ENCODE peak calls at places on chromosome 11, in five cellular contexts. One of them, this sample, is unnamed. For H3K4me1, the result is how much of the 10 kb centered on the place peaks cover.

GRCh38 chr11:44029507-44029845 is 18.3 kb upstream of the ACCSL start:
- DNase-seq in GM23338: no peak
- DNase-seq in adrenal gland: no peak
- DNase-seq in pancreas: no peak
- DNase-seq in esophagus muscularis mucosa: peak
- DNase-seq in this sample: no peak

GRCh38 chr11:130157840-130158239 is 1.7 kb upstream of the ST14 start:
- DNase-seq in GM23338: no peak
- DNase-seq in adrenal gland: no peak
- DNase-seq in pancreas: no peak
- DNase-seq in esophagus muscularis mucosa: no peak
- DNase-seq in this sample: no peak

GRCh38 chr11:17528181-17528691 is 16.0 kb downstream of the USH1C start:
- DNase-seq in GM23338: peak
- DNase-seq in adrenal gland: peak
- DNase-seq in pancreas: peak
- DNase-seq in esophagus muscularis mucosa: no peak
- DNase-seq in this sample: peak

GRCh38 chr11:6402561-6402981 is 12.3 kb downstream of the SMPD1 start:
- DNase-seq in GM23338: no peak
- DNase-seq in adrenal gland: no peak
- DNase-seq in pancreas: no peak
- DNase-seq in esophagus muscularis mucosa: no peak
- DNase-seq in this sample: no peak

GRCh38 chr11:124581817-124582216 is 12.0 kb downstream of the OR8A1 start:
- DNase-seq in GM23338: no peak
- DNase-seq in adrenal gland: no peak
- DNase-seq in pancreas: no peak
- DNase-seq in esophagus muscularis mucosa: no peak
- DNase-seq in this sample: no peak

GRCh38 chr11:117183724-117184349 is 5.3 kb downstream of the SIDT2 start:
- DNase-seq in GM23338: no peak
- DNase-seq in adrenal gland: no peak
- DNase-seq in pancreas: peak
- DNase-seq in esophagus muscularis mucosa: no peak
- DNase-seq in this sample: no peak

GRCh38 chr11:26951849-26952515 is 41.9 kb upstream of the FIBIN start:
- DNase-seq in GM23338: peak
- DNase-seq in adrenal gland: no peak
- DNase-seq in pancreas: no peak
- DNase-seq in esophagus muscularis mucosa: no peak
- DNase-seq in this sample: no peak

GRCh38 chr11:124339671-124340447 is 19.9 kb upstream of the OR8D2 start:
- DNase-seq in GM23338: no peak
- DNase-seq in adrenal gland: no peak
- DNase-seq in pancreas: no peak
- DNase-seq in esophagus muscularis mucosa: no peak
- DNase-seq in this sample: no peak

GRCh38 chr11:45659818-45660160 is 5.6 kb downstream of the CHST1 start:
- DNase-seq in GM23338: no peak
- DNase-seq in adrenal gland: no peak
- DNase-seq in pancreas: no peak
- DNase-seq in esophagus muscularis mucosa: no peak
- DNase-seq in this sample: no peak

GRCh38 chr11:47078751-47079524 is 97.7 kb downstream of the ARFGAP2 start:
- DNase-seq in GM23338: no peak
- DNase-seq in adrenal gland: no peak
- DNase-seq in pancreas: no peak
- DNase-seq in esophagus muscularis mucosa: no peak
- DNase-seq in this sample: no peak

GRCh38 chr11:65710424-65710823 is 1.6 kb upstream of the KAT5 start:
- DNase-seq in GM23338: no peak
- DNase-seq in adrenal gland: no peak
- DNase-seq in pancreas: no peak
- DNase-seq in esophagus muscularis mucosa: no peak
- DNase-seq in this sample: no peak

GRCh38 chr11:99019676-99020075 is 1.1 kb upstream of the CNTN5 start:
- DNase-seq in GM23338: no peak
- DNase-seq in adrenal gland: no peak
- DNase-seq in pancreas: no peak
- DNase-seq in esophagus muscularis mucosa: no peak
- DNase-seq in this sample: no peak

GRCh38 chr11:83982825-83983224 is 696.7 kb upstream of the CCDC90B start:
- DNase-seq in GM23338: no peak
- DNase-seq in adrenal gland: no peak
- DNase-seq in pancreas: no peak
- DNase-seq in esophagus muscularis mucosa: no peak
- DNase-seq in this sample: no peak

GRCh38 chr11:113977701-113978100 is 2.8 kb downstream of the HTR3A start:
- DNase-seq in GM23338: no peak
- DNase-seq in adrenal gland: no peak
- DNase-seq in pancreas: no peak
- DNase-seq in esophagus muscularis mucosa: no peak
- DNase-seq in this sample: no peak

GRCh38 chr11:94002226-94002625 is 18.9 kb upstream of the HEPHL1 start:
- DNase-seq in GM23338: no peak
- DNase-seq in adrenal gland: no peak
- DNase-seq in pancreas: no peak
- DNase-seq in esophagus muscularis mucosa: no peak
- DNase-seq in this sample: no peak

GRCh38 chr11:35245786-35246185 is 106.8 kb downstream of the CD44 start:
- DNase-seq in GM23338: no peak
- DNase-seq in adrenal gland: no peak
- DNase-seq in pancreas: no peak
- DNase-seq in esophagus muscularis mucosa: no peak
- DNase-seq in this sample: no peak

GRCh38 chr11:120805960-120806555 is 217.8 kb upstream of the TBCEL start:
- DNase-seq in GM23338: no peak
- DNase-seq in adrenal gland: no peak
- DNase-seq in pancreas: no peak
- DNase-seq in esophagus muscularis mucosa: no peak
- DNase-seq in this sample: no peak

GRCh38 chr11:71286701-71287643 is 34.6 kb upstream of the SHANK2 start:
- DNase-seq in GM23338: no peak
- DNase-seq in adrenal gland: peak
- DNase-seq in pancreas: peak
- DNase-seq in esophagus muscularis mucosa: no peak
- DNase-seq in this sample: no peak

GRCh38 chr11:8928981-8929615 is 3.6 kb downstream of the C11orf16 start:
- DNase-seq in GM23338: no peak
- DNase-seq in adrenal gland: no peak
- DNase-seq in pancreas: no peak
- DNase-seq in esophagus muscularis mucosa: peak
- DNase-seq in this sample: no peak

GRCh38 chr11:110131386-110132123 is 38.4 kb downstream of the ZC3H12C start:
- DNase-seq in GM23338: peak
- DNase-seq in adrenal gland: no peak
- DNase-seq in pancreas: no peak
- DNase-seq in esophagus muscularis mucosa: no peak
- DNase-seq in this sample: no peak

GRCh38 chr11:62195945-62196344 is 5.9 kb downstream of the SCGB1D1 start:
- DNase-seq in GM23338: peak
- DNase-seq in adrenal gland: no peak
- DNase-seq in pancreas: no peak
- DNase-seq in esophagus muscularis mucosa: no peak
- DNase-seq in this sample: no peak

GRCh38 chr11:62190011-62190410 is at the start of gene SCGB1D1:
- DNase-seq in GM23338: no peak
- DNase-seq in adrenal gland: no peak
- DNase-seq in pancreas: no peak
- DNase-seq in esophagus muscularis mucosa: no peak
- DNase-seq in this sample: no peak

DNA sequence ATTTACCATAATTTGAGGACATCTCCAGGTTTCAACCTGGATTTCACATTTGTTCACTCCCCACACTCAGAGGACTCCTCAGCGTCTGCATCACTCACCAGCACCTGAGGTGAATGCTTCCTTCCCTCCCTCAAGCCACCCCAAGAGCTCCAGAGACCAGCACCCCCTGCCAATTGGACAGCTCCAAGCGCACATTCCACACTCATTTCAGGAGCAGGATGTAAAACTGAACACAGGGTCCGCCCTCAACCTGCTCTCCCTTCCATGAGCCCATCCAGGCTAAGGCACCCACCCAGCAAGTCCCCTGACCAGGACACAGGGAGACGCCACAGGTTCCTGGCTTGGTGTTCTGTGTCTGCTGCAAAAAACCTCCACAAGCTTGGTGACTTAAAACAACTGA is 3.9 kb downstream of the SCGB1D1 start:
- DNase-seq in GM23338: peak
- DNase-seq in adrenal gland: no peak
- DNase-seq in pancreas: no peak
- DNase-seq in esophagus muscularis mucosa: no peak
- DNase-seq in this sample: no peak
- H3K4me1 ChIP-seq in GM23338: under half
- H3K4me1 ChIP-seq in adrenal gland: under half
- H3K4me1 ChIP-seq in pancreas: under half
- H3K4me1 ChIP-seq in esophagus muscularis mucosa: under half
- H3K4me1 ChIP-seq in this sample: under half

DNA sequence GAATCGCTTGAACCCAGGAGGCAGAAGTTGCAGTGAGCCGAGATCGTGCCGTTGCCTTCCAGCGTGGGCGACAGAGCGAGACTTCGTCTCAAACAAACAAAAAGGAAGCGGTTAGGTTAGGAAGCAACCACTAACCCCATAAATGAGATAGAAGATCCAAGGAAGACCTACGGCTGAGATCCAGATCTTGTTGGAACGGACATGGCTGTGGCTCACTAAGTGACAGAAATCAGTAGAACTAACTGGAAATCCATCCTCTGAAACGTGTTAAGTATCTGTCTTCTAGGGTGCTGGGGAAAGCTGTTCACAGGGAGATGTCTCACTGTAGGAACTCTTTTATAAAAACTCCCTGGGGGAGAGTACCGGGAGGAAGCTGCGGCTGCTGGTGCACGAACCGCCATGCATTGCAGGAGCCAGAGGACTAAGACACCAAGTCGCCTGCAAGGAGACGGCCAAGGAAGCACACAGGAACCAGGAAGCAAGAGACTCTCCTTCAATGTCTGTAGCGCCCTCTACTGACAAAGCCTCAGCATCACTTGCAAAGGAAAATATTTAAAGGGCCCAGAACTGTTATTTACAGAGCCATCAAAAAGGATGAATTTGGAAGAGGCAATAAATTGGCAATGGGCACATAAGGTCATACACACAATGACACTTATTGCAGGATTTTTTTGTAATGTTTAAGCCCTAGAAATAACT is 16.9 kb upstream of the SPTY2D1 start:
- DNase-seq in GM23338: peak
- DNase-seq in adrenal gland: peak
- DNase-seq in pancreas: peak
- DNase-seq in esophagus muscularis mucosa: no peak
- DNase-seq in this sample: peak
- H3K4me3 ChIP-seq in GM23338: no peak
- H3K4me3 ChIP-seq in adrenal gland: no peak
- H3K4me3 ChIP-seq in pancreas: no peak
- H3K4me3 ChIP-seq in esophagus muscularis mucosa: no peak
- H3K4me3 ChIP-seq in this sample: no peak

GRCh38 chr11:70158201-70158600 is 44.9 kb upstream of the FADD start:
- DNase-seq in GM23338: peak
- DNase-seq in adrenal gland: no peak
- DNase-seq in pancreas: no peak
- DNase-seq in esophagus muscularis mucosa: no peak
- DNase-seq in this sample: peak
- TF ChIP-seq CTCF in GM23338: peak
- TF ChIP-seq CTCF in adrenal gland: no peak
- TF ChIP-seq CTCF in pancreas: no peak
- TF ChIP-seq CTCF in esophagus muscularis mucosa: no peak
- TF ChIP-seq CTCF in this sample: peak

DNA sequence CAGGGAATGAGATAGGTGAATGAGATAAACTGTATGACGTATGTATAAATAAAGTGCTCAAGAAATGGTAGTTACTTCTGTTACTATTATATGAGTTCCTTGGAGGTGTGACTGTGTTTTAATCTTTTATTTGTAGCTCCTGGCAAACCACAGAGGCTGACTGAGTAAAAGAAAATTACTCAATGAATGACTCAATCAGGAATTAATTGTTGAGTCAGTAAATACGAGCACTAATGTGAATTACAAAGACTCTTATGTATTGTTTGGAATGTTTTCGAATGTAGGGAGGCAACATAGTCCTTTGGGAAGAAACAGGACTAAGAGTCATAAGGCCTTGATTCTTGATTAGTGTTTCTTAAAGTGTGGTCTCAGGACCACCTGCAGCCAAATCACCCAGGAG is 51.1 kb upstream of the BLID start:
- DNase-seq in GM23338: peak
- DNase-seq in adrenal gland: no peak
- DNase-seq in pancreas: no peak
- DNase-seq in esophagus muscularis mucosa: no peak
- DNase-seq in this sample: no peak
- H3K4me1 ChIP-seq in GM23338: under half
- H3K4me1 ChIP-seq in adrenal gland: under half
- H3K4me1 ChIP-seq in pancreas: under half
- H3K4me1 ChIP-seq in esophagus muscularis mucosa: under half
- H3K4me1 ChIP-seq in this sample: under half